ENCODE peak calls at places on chromosomes 13 and 19, in seven cellular contexts. Q is HCEC 1CT; B is T-helper 9 cell; G is CD4-positive, alpha-beta T cell; A is B cell; K is stimulated activated CD4-positive, alpha-beta T cell treated with anti-CD3 and anti-CD28 coated beads, Interleukin-12 subunit alpha, Interleukin-12 subunit beta, amount 100 ng/mL, for 4 hours; P is bronchial epithelial cell. Y is an unnamed sample.

GRCh38 chr13:66665991-66666390 is 564.1 kb downstream of the PCDH9 start:
- DNase-seq in Q (peak), G (no peak), P (peak), A (no peak), B (no peak), K (no peak), Y (no peak)

GRCh38 chr19:3324405-3324856 is 42.0 kb upstream of the NFIC start:
- DNase-seq in B (peak), G (peak), K (peak), P (no peak), Q (no peak), A (peak), Y (peak)

GRCh38 chr19:1634242-1634937 is 18.0 kb downstream of the TCF3 start:
- DNase-seq in B (no peak), K (no peak), A (no peak), G (no peak), Q (no peak), P (no peak), Y (no peak)

GRCh38 chr13:72062566-72062965 is 195.6 kb upstream of the DACH1 start:
- DNase-seq in G (no peak), P (peak), B (no peak), K (no peak), Q (no peak), A (no peak), Y (no peak)

GRCh38 chr19:11418518-11419506 is at the start of gene RGL3:
- DNase-seq in B (no peak), A (no peak), G (no peak), K (no peak), P (no peak), Q (no peak), Y (no peak)

GRCh38 chr13:113671066-113672001 is 4.3 kb downstream of the GRK1 start:
- DNase-seq in P (no peak), A (no peak), Q (no peak), G (no peak), K (no peak), B (no peak), Y (no peak)

GRCh38 chr19:13839193-13839937 is 37.6 kb upstream of the NANOS3 start:
- DNase-seq in B (peak), G (peak), Q (peak), P (peak), K (peak), A (peak), Y (peak)

GRCh38 chr19:3285647-3286176 is 61.3 kb downstream of the CELF5 start:
- DNase-seq in A (no peak), P (no peak), K (peak), B (peak), Q (peak), G (peak), Y (no peak)

GRCh38 chr19:5947435-5947834 is 30.5 kb downstream of the RANBP3 start:
- DNase-seq in G (no peak), K (no peak), Q (peak), B (no peak), P (no peak), A (no peak), Y (no peak)

GRCh38 chr13:51959773-51960172 is 51.5 kb downstream of the ATP7B start:
- DNase-seq in P (no peak), A (no peak), K (no peak), Q (no peak), B (no peak), G (no peak), Y (no peak)

GRCh38 chr19:17001603-17002183 is 24.9 kb downstream of the CPAMD8 start:
- DNase-seq in K (peak), P (no peak), B (peak), G (peak), Q (no peak), A (peak), Y (peak)

GRCh38 chr13:110109140-110109783 is 197.7 kb downstream of the COL4A1 start:
- DNase-seq in Q (no peak), G (no peak), P (no peak), B (no peak), A (no peak), K (no peak), Y (no peak)

GRCh38 chr13:51689597-51689996 is 105.3 kb downstream of the WDFY2 start:
- DNase-seq in B (no peak), K (no peak), A (no peak), Q (no peak), P (no peak), G (no peak), Y (no peak)

GRCh38 chr13:34254366-34254765 is 436.4 kb downstream of the RFC3 start:
- DNase-seq in A (no peak), G (no peak), K (no peak), B (no peak), P (peak), Q (no peak), Y (no peak)

GRCh38 chr13:73060251-73061160 is 1.7 kb downstream of the KLF5 start:
- DNase-seq in K (no peak), P (peak), G (no peak), Q (peak), B (no peak), A (no peak), Y (no peak)

GRCh38 chr13:110023729-110024645 is 237.6 kb upstream of the IRS2 start:
- DNase-seq in P (no peak), Q (peak), K (no peak), G (no peak), A (no peak), B (no peak), Y (no peak)

Y was measured in stimulated activated CD8-positive, alpha-beta memory T cell treated with anti-CD3 and anti-CD28 coated beads, Interleukin-12 subunit alpha, Interleukin-12 subunit beta, amount 100 ng/mL, for 1 hour.